ENCODE peak calls at places on chromosomes 4 and X, in four cellular contexts. One of them, this sample, is unnamed.

GRCh38 chrX:153642313-153642654 is 4.7 kb upstream of the DUSP9 start:
- DNase-seq in OCI-LY7: no peak
- DNase-seq in naive thymus-derived CD4-positive, alpha-beta T cell: no peak
- DNase-seq in dermis blood vessel endothelial cell: no peak
- DNase-seq in this sample: no peak

GRCh38 chr4:169098054-169098896 is 88.2 kb upstream of the CBR4 start:
- DNase-seq in OCI-LY7: no peak
- DNase-seq in naive thymus-derived CD4-positive, alpha-beta T cell: no peak
- DNase-seq in dermis blood vessel endothelial cell: peak
- DNase-seq in this sample: peak

GRCh38 chr4:101169044-101170014 is 178.0 kb downstream of the PPP3CA start:
- DNase-seq in OCI-LY7: peak
- DNase-seq in dermis blood vessel endothelial cell: peak
- DNase-seq in naive thymus-derived CD4-positive, alpha-beta T cell: peak
- DNase-seq in this sample: peak

GRCh38 chr4:76204936-76205335 is 8.7 kb downstream of the SCARB2 start:
- DNase-seq in naive thymus-derived CD4-positive, alpha-beta T cell: no peak
- DNase-seq in dermis blood vessel endothelial cell: no peak
- DNase-seq in OCI-LY7: no peak
- DNase-seq in this sample: no peak

GRCh38 chrX:153935326-153935851 is 552 bp upstream of the NAA10 start:
- DNase-seq in dermis blood vessel endothelial cell: no peak
- DNase-seq in OCI-LY7: no peak
- DNase-seq in naive thymus-derived CD4-positive, alpha-beta T cell: no peak
- DNase-seq in this sample: no peak

GRCh38 chr4:176320340-176320975 is 692 bp downstream of the SPCS3 start:
- DNase-seq in naive thymus-derived CD4-positive, alpha-beta T cell: peak
- DNase-seq in OCI-LY7: peak
- DNase-seq in dermis blood vessel endothelial cell: peak
- DNase-seq in this sample: peak

GRCh38 chrX:141405878-141406492 is 163.7 kb upstream of the SPANXC start:
- DNase-seq in naive thymus-derived CD4-positive, alpha-beta T cell: no peak
- DNase-seq in dermis blood vessel endothelial cell: peak
- DNase-seq in OCI-LY7: no peak
- DNase-seq in this sample: no peak

GRCh38 chr4:64174247-64174882 is 234.9 kb downstream of the TECRL start:
- DNase-seq in dermis blood vessel endothelial cell: no peak
- DNase-seq in OCI-LY7: no peak
- DNase-seq in naive thymus-derived CD4-positive, alpha-beta T cell: no peak
- DNase-seq in this sample: no peak

GRCh38 chr4:123034023-123034422 is 111.6 kb upstream of the NUDT6 start:
- DNase-seq in OCI-LY7: no peak
- DNase-seq in dermis blood vessel endothelial cell: no peak
- DNase-seq in naive thymus-derived CD4-positive, alpha-beta T cell: no peak
- DNase-seq in this sample: no peak

GRCh38 chr4:26150948-26151347 is 169.9 kb upstream of the RBPJ start:
- DNase-seq in OCI-LY7: no peak
- DNase-seq in dermis blood vessel endothelial cell: no peak
- DNase-seq in naive thymus-derived CD4-positive, alpha-beta T cell: no peak
- DNase-seq in this sample: no peak

This sample was measured in GDM1.